ENCODE peak calls at places on chromosomes 1 and 21, in four cellular contexts. One of them, this sample, is unnamed.

GRCh38 chr1:62964141-62964540 is 180.2 kb downstream of the ATG4C start:
- DNase-seq in hepatocyte: no peak
- DNase-seq in tibial nerve: no peak
- DNase-seq in right atrium auricular region: no peak
- DNase-seq in this sample: no peak

GRCh38 chr1:73627723-73628122 is 570.3 kb downstream of the LRRIQ3 start:
- DNase-seq in hepatocyte: no peak
- DNase-seq in tibial nerve: no peak
- DNase-seq in right atrium auricular region: no peak
- DNase-seq in this sample: no peak

GRCh38 chr1:202046227-202046626 is 35.8 kb downstream of the ELF3 start:
- DNase-seq in hepatocyte: peak; percentile 64
- DNase-seq in tibial nerve: no peak
- DNase-seq in right atrium auricular region: no peak
- DNase-seq in this sample: no peak

GRCh38 chr1:16151200-16151708 is 4.6 kb downstream of the EPHA2 start:
- DNase-seq in hepatocyte: no peak
- DNase-seq in tibial nerve: no peak
- DNase-seq in right atrium auricular region: no peak
- DNase-seq in this sample: no peak

GRCh38 chr1:25867210-25867991 is 8.1 kb downstream of the PAQR7 start:
- DNase-seq in hepatocyte: no peak
- DNase-seq in tibial nerve: no peak
- DNase-seq in right atrium auricular region: no peak
- DNase-seq in this sample: no peak

GRCh38 chr1:245263701-245264100 is 108.9 kb downstream of the KIF26B start:
- DNase-seq in hepatocyte: no peak
- DNase-seq in tibial nerve: no peak
- DNase-seq in right atrium auricular region: no peak
- DNase-seq in this sample: peak; percentile 62

GRCh38 chr1:3691421-3692204 is 39.3 kb downstream of the TP73 start:
- DNase-seq in hepatocyte: no peak
- DNase-seq in tibial nerve: no peak
- DNase-seq in right atrium auricular region: no peak
- DNase-seq in this sample: no peak

GRCh38 chr1:193325771-193326170 is 139.4 kb upstream of the B3GALT2 start:
- DNase-seq in hepatocyte: no peak
- DNase-seq in tibial nerve: no peak
- DNase-seq in right atrium auricular region: no peak
- DNase-seq in this sample: no peak

GRCh38 chr1:2156866-2157265 is 37.7 kb downstream of the FAAP20 start:
- DNase-seq in hepatocyte: no peak
- DNase-seq in tibial nerve: no peak
- DNase-seq in right atrium auricular region: no peak
- DNase-seq in this sample: no peak

GRCh38 chr1:226223157-226223785 is at the start of gene MIXL1:
- DNase-seq in hepatocyte: peak; percentile 22
- DNase-seq in tibial nerve: no peak
- DNase-seq in right atrium auricular region: no peak
- DNase-seq in this sample: no peak

GRCh38 chr1:65467536-65467935 is 47.1 kb downstream of the LEPR start:
- DNase-seq in hepatocyte: peak; percentile 83
- DNase-seq in tibial nerve: no peak
- DNase-seq in right atrium auricular region: no peak
- DNase-seq in this sample: no peak

GRCh38 chr1:170660874-170661645 is 2.9 kb upstream of the PRRX1 start:
- DNase-seq in hepatocyte: no peak
- DNase-seq in tibial nerve: no peak
- DNase-seq in right atrium auricular region: no peak
- DNase-seq in this sample: peak; percentile 57

GRCh38 chr1:109595540-109595939 is 23.9 kb downstream of the GNAT2 start:
- DNase-seq in hepatocyte: no peak
- DNase-seq in tibial nerve: no peak
- DNase-seq in right atrium auricular region: no peak
- DNase-seq in this sample: no peak

GRCh38 chr1:174114788-174115448 is 44.4 kb upstream of the RABGAP1L start:
- DNase-seq in hepatocyte: peak; percentile 74
- DNase-seq in tibial nerve: peak; percentile 23
- DNase-seq in right atrium auricular region: no peak
- DNase-seq in this sample: peak; percentile 74

GRCh38 chr1:40014812-40015594 is 25.5 kb upstream of the CAP1 start:
- DNase-seq in hepatocyte: no peak
- DNase-seq in tibial nerve: no peak
- DNase-seq in right atrium auricular region: no peak
- DNase-seq in this sample: peak; percentile 93

GRCh38 chr1:47687618-47687940 is 249.7 kb downstream of the FOXD2 start:
- DNase-seq in hepatocyte: no peak
- DNase-seq in tibial nerve: no peak
- DNase-seq in right atrium auricular region: no peak
- DNase-seq in this sample: no peak

GRCh38 chr21:36126621-36127110 is 8.2 kb upstream of the CBR3 start:
- DNase-seq in hepatocyte: no peak
- DNase-seq in tibial nerve: no peak
- DNase-seq in right atrium auricular region: no peak
- DNase-seq in this sample: no peak

GRCh38 chr1:241086686-241087085 is 270.3 kb downstream of the RGS7 start:
- DNase-seq in hepatocyte: peak; percentile 10
- DNase-seq in tibial nerve: no peak
- DNase-seq in right atrium auricular region: no peak
- DNase-seq in this sample: no peak

GRCh38 chr1:50750021-50750619 is 209.9 kb downstream of the FAF1 start:
- DNase-seq in hepatocyte: peak; percentile 13
- DNase-seq in tibial nerve: peak; percentile 8
- DNase-seq in right atrium auricular region: no peak
- DNase-seq in this sample: peak; percentile 51

GRCh38 chr1:113278371-113278770 is 111.9 kb upstream of the MAGI3 start:
- DNase-seq in hepatocyte: no peak
- DNase-seq in tibial nerve: no peak
- DNase-seq in right atrium auricular region: no peak
- DNase-seq in this sample: no peak

GRCh38 chr1:80218112-80218511 is 1211.6 kb upstream of the ADGRL4 start:
- DNase-seq in hepatocyte: peak; percentile 69
- DNase-seq in tibial nerve: no peak
- DNase-seq in right atrium auricular region: no peak
- DNase-seq in this sample: peak; percentile 72

GRCh38 chr1:93151474-93151873 is 28.7 kb downstream of the TMED5 start:
- DNase-seq in hepatocyte: no peak
- DNase-seq in tibial nerve: no peak
- DNase-seq in right atrium auricular region: no peak
- DNase-seq in this sample: no peak

GRCh38 chr1:154327466-154328317 is 2.4 kb downstream of the ATP8B2 start:
- DNase-seq in hepatocyte: no peak
- DNase-seq in tibial nerve: no peak
- DNase-seq in right atrium auricular region: no peak
- DNase-seq in this sample: no peak

GRCh38 chr1:56106551-56107277 is 472.6 kb downstream of the PLPP3 start:
- DNase-seq in hepatocyte: no peak
- DNase-seq in tibial nerve: no peak
- DNase-seq in right atrium auricular region: no peak
- DNase-seq in this sample: no peak

GRCh38 chr1:10160173-10160572 is 50.2 kb upstream of the KIF1B start:
- DNase-seq in hepatocyte: no peak
- DNase-seq in tibial nerve: no peak
- DNase-seq in right atrium auricular region: no peak
- DNase-seq in this sample: no peak

GRCh38 chr1:164515932-164516331 is 43.1 kb upstream of the PBX1 start:
- DNase-seq in hepatocyte: no peak
- DNase-seq in tibial nerve: no peak
- DNase-seq in right atrium auricular region: no peak
- DNase-seq in this sample: peak; percentile 63

GRCh38 chr1:184025242-184025675 is 12.3 kb downstream of the COLGALT2 start:
- DNase-seq in hepatocyte: peak; percentile 18
- DNase-seq in tibial nerve: no peak
- DNase-seq in right atrium auricular region: no peak
- DNase-seq in this sample: peak; percentile 85

GRCh38 chr1:243842978-243843490 is 7.0 kb downstream of the AKT3 start:
- DNase-seq in hepatocyte: peak; percentile 12
- DNase-seq in tibial nerve: peak; percentile 8
- DNase-seq in right atrium auricular region: no peak
- DNase-seq in this sample: peak; percentile 82

GRCh38 chr1:178688244-178688643 is 36.8 kb upstream of the RALGPS2 start:
- DNase-seq in hepatocyte: no peak
- DNase-seq in tibial nerve: peak; percentile 39
- DNase-seq in right atrium auricular region: no peak
- DNase-seq in this sample: peak; percentile 86

GRCh38 chr1:58524353-58524945 is 22.1 kb downstream of the OMA1 start:
- DNase-seq in hepatocyte: no peak
- DNase-seq in tibial nerve: no peak
- DNase-seq in right atrium auricular region: no peak
- DNase-seq in this sample: peak; percentile 52

GRCh38 chr1:1630965-1631792 is 794 bp upstream of the MMP23B start:
- DNase-seq in hepatocyte: peak; percentile 65
- DNase-seq in tibial nerve: peak; percentile 36
- DNase-seq in right atrium auricular region: peak; percentile 85
- DNase-seq in this sample: peak; percentile 14

GRCh38 chr1:85884372-85885035 is 176.3 kb upstream of the ZNHIT6 start:
- DNase-seq in hepatocyte: peak; percentile 22
- DNase-seq in tibial nerve: no peak
- DNase-seq in right atrium auricular region: no peak
- DNase-seq in this sample: peak; percentile 40

GRCh38 chr1:156319664-156320063 is 18.4 kb downstream of the CCT3 start:
- DNase-seq in hepatocyte: peak; percentile 26
- DNase-seq in tibial nerve: peak; percentile 15
- DNase-seq in right atrium auricular region: no peak
- DNase-seq in this sample: peak; percentile 35

GRCh38 chr1:31955917-31956736 is 18.0 kb upstream of the PTP4A2 start:
- DNase-seq in hepatocyte: peak; percentile 96
- DNase-seq in tibial nerve: peak; percentile 94
- DNase-seq in right atrium auricular region: peak; percentile 94
- DNase-seq in this sample: peak; percentile 99

GRCh38 chr1:182189535-182190066 is 128.1 kb upstream of the ZNF648 start:
- DNase-seq in hepatocyte: no peak
- DNase-seq in tibial nerve: no peak
- DNase-seq in right atrium auricular region: no peak
- DNase-seq in this sample: peak; percentile 11

GRCh38 chr21:36744560-36745231 is 45.8 kb downstream of the SIM2 start:
- DNase-seq in hepatocyte: no peak
- DNase-seq in tibial nerve: no peak
- DNase-seq in right atrium auricular region: no peak
- DNase-seq in this sample: no peak

GRCh38 chr21:34593423-34593822 is 21.5 kb downstream of the RCAN1 start:
- DNase-seq in hepatocyte: no peak
- DNase-seq in tibial nerve: no peak
- DNase-seq in right atrium auricular region: no peak
- DNase-seq in this sample: no peak

GRCh38 chr21:34592120-34592561 is 22.8 kb downstream of the RCAN1 start:
- DNase-seq in hepatocyte: peak; percentile 73
- DNase-seq in tibial nerve: no peak
- DNase-seq in right atrium auricular region: peak; percentile 72
- DNase-seq in this sample: peak; percentile 43

GRCh38 chr21:34593954-34594531 is 20.9 kb downstream of the RCAN1 start:
- DNase-seq in hepatocyte: no peak
- DNase-seq in tibial nerve: peak; percentile 38
- DNase-seq in right atrium auricular region: no peak
- DNase-seq in this sample: no peak

GRCh38 chr21:34594566-34595234 is 20.2 kb downstream of the RCAN1 start:
- DNase-seq in hepatocyte: no peak
- DNase-seq in tibial nerve: no peak
- DNase-seq in right atrium auricular region: no peak
- DNase-seq in this sample: no peak

GRCh38 chr21:34592573-34592972 is 22.3 kb downstream of the RCAN1 start:
- DNase-seq in hepatocyte: no peak
- DNase-seq in tibial nerve: no peak
- DNase-seq in right atrium auricular region: no peak
- DNase-seq in this sample: no peak
- H3K4me3 ChIP-seq in hepatocyte: no peak overlapping the region
- H3K4me3 ChIP-seq in tibial nerve: no peak overlapping the region
- H3K4me3 ChIP-seq in right atrium auricular region: no peak overlapping the region
- H3K4me3 ChIP-seq in this sample: no peak overlapping the region

GRCh38 chr1:23804183-23804582 is 3.6 kb upstream of the GALE start:
- DNase-seq in hepatocyte: no peak
- DNase-seq in tibial nerve: no peak
- DNase-seq in right atrium auricular region: no peak
- DNase-seq in this sample: no peak
- TF ChIP-seq CTCF in hepatocyte: no peak
- TF ChIP-seq CTCF in tibial nerve: no peak
- TF ChIP-seq CTCF in right atrium auricular region: no peak
- TF ChIP-seq CTCF in this sample: peak; percentile 16

DNA sequence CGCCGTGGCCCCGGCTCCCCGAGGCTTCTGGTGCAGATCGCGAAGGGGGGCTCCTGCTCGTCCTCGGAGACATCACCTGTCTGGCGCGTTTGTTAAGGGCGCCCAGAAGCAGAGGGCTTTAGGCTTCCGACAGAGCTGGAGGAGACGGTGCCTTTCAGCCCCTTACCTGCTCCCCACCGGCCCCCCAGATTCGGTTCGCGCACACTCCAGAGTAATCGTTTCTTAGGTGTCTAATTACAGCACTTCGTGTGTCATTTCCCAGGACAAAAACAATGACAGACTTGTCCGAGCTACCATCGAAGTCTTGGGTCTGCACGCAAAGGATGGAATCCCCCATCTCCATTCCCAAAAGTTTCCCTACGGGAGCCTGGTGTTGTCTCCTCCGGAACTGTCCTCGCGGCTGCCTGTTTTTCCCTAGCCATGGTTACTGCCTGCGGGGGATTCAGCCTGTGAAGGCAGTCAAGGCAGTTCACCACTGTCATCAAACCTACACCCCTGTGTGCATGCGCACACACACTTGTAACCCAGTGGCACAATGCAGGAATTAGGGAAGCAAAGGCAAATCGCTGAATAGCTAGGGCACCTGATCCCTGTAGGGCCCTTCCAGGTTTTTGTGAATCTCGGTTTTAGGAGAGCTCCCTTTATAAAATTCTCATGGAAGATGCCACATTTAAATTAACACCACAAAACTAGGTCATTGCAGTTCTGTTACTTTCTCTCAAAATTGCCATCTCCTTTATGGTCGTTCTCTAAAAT is 738 bp upstream of the CDC42BPA start:
- DNase-seq in hepatocyte: peak; percentile 54
- DNase-seq in tibial nerve: peak; percentile 49
- DNase-seq in right atrium auricular region: peak; percentile 64
- DNase-seq in this sample: peak; percentile 22
- H3K4me3 ChIP-seq in hepatocyte: peak overlapping the region; percentile 71
- H3K4me3 ChIP-seq in tibial nerve: peak overlapping the region; percentile 65
- H3K4me3 ChIP-seq in right atrium auricular region: peak overlapping the region; percentile 69
- H3K4me3 ChIP-seq in this sample: peak overlapping the region; percentile 59

GRCh38 chr1:213666113-213666512 is 321.7 kb upstream of the PROX1 start:
- DNase-seq in hepatocyte: no peak
- DNase-seq in tibial nerve: no peak
- DNase-seq in right atrium auricular region: no peak
- DNase-seq in this sample: no peak

GRCh38 chr1:213670692-213671023 is 317.1 kb upstream of the PROX1 start:
- DNase-seq in hepatocyte: no peak
- DNase-seq in tibial nerve: no peak
- DNase-seq in right atrium auricular region: no peak
- DNase-seq in this sample: no peak

GRCh38 chr1:213669512-213669911 is 318.3 kb upstream of the PROX1 start:
- DNase-seq in hepatocyte: no peak
- DNase-seq in tibial nerve: no peak
- DNase-seq in right atrium auricular region: no peak
- DNase-seq in this sample: no peak

GRCh38 chr1:213666922-213667321 is 320.9 kb upstream of the PROX1 start:
- DNase-seq in hepatocyte: no peak
- DNase-seq in tibial nerve: no peak
- DNase-seq in right atrium auricular region: no peak
- DNase-seq in this sample: no peak

GRCh38 chr1:213669964-213670691 is 317.6 kb upstream of the PROX1 start:
- DNase-seq in hepatocyte: no peak
- DNase-seq in tibial nerve: no peak
- DNase-seq in right atrium auricular region: no peak
- DNase-seq in this sample: no peak
- TF ChIP-seq CTCF in hepatocyte: no peak
- TF ChIP-seq CTCF in tibial nerve: no peak
- TF ChIP-seq CTCF in right atrium auricular region: no peak
- TF ChIP-seq CTCF in this sample: no peak